ENCODE peak calls at places on chromosomes 7 and 10, in six cellular contexts. D is CD4-positive, CD25-positive, alpha-beta regulatory T cell; G is stimulated activated CD8-positive, alpha-beta memory T cell treated with anti-CD3 and anti-CD28 coated beads, Interleukin-7, amount 100 ng/mL, for 24 hours; K is ascending aorta; O is HCT116; V is T-cell. E is an unnamed sample.

GRCh38 chr7:50818324-50818723 is 35.6 kb upstream of the GRB10 start:
- DNase-seq in V (no peak), O (no peak), D (no peak), K (no peak), G (no peak), E (no peak)

GRCh38 chr7:151125459-151125834 is 39.2 kb downstream of the AGAP3 start:
- DNase-seq in G (no peak), V (no peak), D (no peak), O (no peak), K (no peak), E (no peak)

GRCh38 chr10:55629792-55630490 is 731.1 kb downstream of the ZWINT start:
- DNase-seq in V (no peak), G (no peak), K (no peak), D (no peak), O (no peak), E (no peak)

GRCh38 chr7:44162179-44162578 is 21.0 kb upstream of the MYL7 start:
- DNase-seq in V (no peak), G (no peak), O (no peak), K (peak), D (no peak), E (peak)

GRCh38 chr7:135493362-135493761 is 16.5 kb downstream of the CNOT4 start:
- DNase-seq in O (no peak), K (no peak), V (no peak), G (no peak), D (no peak), E (peak)

GRCh38 chr7:147771344-147771743 is 819.2 kb upstream of the C7orf33 start:
- DNase-seq in G (no peak), O (no peak), D (no peak), V (no peak), K (no peak), E (no peak)

GRCh38 chr7:155001756-155002410 is 1.0 kb downstream of the PAXIP1 start:
- DNase-seq in D (peak), V (no peak), G (no peak), O (no peak), K (no peak), E (no peak)

GRCh38 chr7:116633131-116633988 is 38.6 kb upstream of the MET start:
- DNase-seq in V (no peak), O (no peak), D (no peak), G (no peak), K (peak), E (peak)

GRCh38 chr10:69650589-69651261 is 20.7 kb downstream of the FAM241B start:
- DNase-seq in D (no peak), O (no peak), K (no peak), V (no peak), G (no peak), E (no peak)

GRCh38 chr7:84879936-84880325 is 306.9 kb downstream of the SEMA3D start:
- DNase-seq in G (no peak), K (no peak), V (no peak), D (no peak), O (no peak), E (no peak)

GRCh38 chr10:16832351-16833080 is 15.3 kb upstream of the RSU1 start:
- DNase-seq in K (peak), G (no peak), D (no peak), V (no peak), O (no peak), E (peak)

GRCh38 chr10:91410638-91411367 is 659 bp downstream of the HECTD2 start:
- DNase-seq in O (no peak), V (no peak), D (no peak), G (no peak), K (peak), E (peak)

GRCh38 chr7:157432541-157432956 is 95.7 kb downstream of the DNAJB6 start:
- DNase-seq in V (no peak), G (no peak), D (no peak), K (no peak), O (peak), E (peak)

GRCh38 chr7:71521506-71521905 is 389.6 kb downstream of the GALNT17 start:
- DNase-seq in O (no peak), V (no peak), K (no peak), D (no peak), G (no peak), E (peak)

GRCh38 chr10:22219308-22219707 is 1.5 kb upstream of the EBLN1 start:
- DNase-seq in O (no peak), D (no peak), K (no peak), V (no peak), G (no peak), E (no peak)

GRCh38 chr7:36396150-36396549 is 6.5 kb downstream of the ANLN start:
- DNase-seq in D (no peak), O (no peak), V (no peak), K (no peak), G (no peak), E (no peak)

E was measured in fibroblast of gingiva.